ENCODE peak calls at places on chromosomes 5 and 9, in ten cellular contexts. V is stomach, P is tibial nerve, W is uterus, D is heart left ventricle, X is A549, Y is esophagus squamous epithelium, J is IMR-90, U is prostate gland, B is HCT116. Q is an unnamed sample.

GRCh38 chr9:70218767-70219166 is 40.0 kb upstream of the SMC5 start:
- DNase-seq in B (no peak), V (no peak), J (peak), Y (no peak), D (no peak), U (no peak), W (no peak), X (no peak), P (no peak), Q (no peak)

GRCh38 chr5:142661957-142662356 is 23.9 kb downstream of the FGF1 start:
- DNase-seq in X (no peak), Y (no peak), U (no peak), D (no peak), J (no peak), V (no peak), P (no peak), B (no peak), W (no peak), Q (no peak)

GRCh38 chr9:97900103-97900737 is 22.1 kb downstream of the TRMO start:
- DNase-seq in B (no peak), J (peak), P (no peak), D (no peak), Y (no peak), V (no peak), U (no peak), W (no peak), X (no peak), Q (no peak)

GRCh38 chr5:135308752-135309151 is 90.3 kb downstream of the MACROH2A1 start:
- DNase-seq in B (no peak), Y (no peak), W (no peak), D (no peak), J (peak), U (peak), P (no peak), X (peak), V (no peak), Q (no peak)

GRCh38 chr5:14870347-14871083 is 1.1 kb downstream of the ANKH start:
- DNase-seq in X (no peak), W (no peak), J (no peak), D (peak), P (no peak), U (peak), B (no peak), Y (no peak), V (peak), Q (peak)

GRCh38 chr5:112203229-112203628 is 215.8 kb downstream of the EPB41L4A start:
- DNase-seq in X (no peak), U (no peak), V (no peak), B (no peak), J (no peak), P (no peak), Y (no peak), W (no peak), D (no peak), Q (no peak)

GRCh38 chr9:104088416-104088815 is 5.7 kb upstream of the SMC2 start:
- DNase-seq in X (no peak), Y (no peak), J (peak), V (no peak), U (no peak), B (no peak), D (no peak), P (no peak), W (no peak), Q (no peak)

GRCh38 chr5:35061216-35061615 is 13.5 kb upstream of the AGXT2 start:
- DNase-seq in W (peak), V (no peak), Y (no peak), J (peak), B (no peak), X (no peak), U (no peak), D (no peak), P (no peak), Q (no peak)

GRCh38 chr5:95824747-95825146 is 2.2 kb upstream of the GLRX start:
- DNase-seq in V (no peak), D (no peak), P (no peak), X (no peak), W (no peak), Y (no peak), B (no peak), U (no peak), J (no peak), Q (no peak)

GRCh38 chr5:159071382-159071781 is 28.3 kb downstream of the EBF1 start:
- DNase-seq in J (no peak), Y (no peak), P (no peak), V (no peak), U (no peak), D (no peak), W (no peak), X (no peak), B (no peak), Q (no peak)

GRCh38 chr5:165779505-165779904 is 2274.1 kb downstream of the MAT2B start:
- DNase-seq in B (no peak), W (no peak), U (no peak), V (no peak), X (no peak), P (no peak), D (no peak), Y (no peak), J (no peak), Q (no peak)

GRCh38 chr5:155085282-155085990 is 71.9 kb downstream of the KIF4B start:
- DNase-seq in D (no peak), U (no peak), W (no peak), B (no peak), X (no peak), P (no peak), J (no peak), V (no peak), Y (no peak), Q (peak)

GRCh38 chr9:82410891-82411290 is 422.3 kb downstream of the SPATA31D1 start:
- DNase-seq in X (no peak), J (no peak), U (no peak), D (no peak), P (no peak), B (no peak), Y (no peak), W (no peak), V (no peak), Q (no peak)

GRCh38 chr5:84635235-84636055 is 250.8 kb upstream of the EDIL3 start:
- DNase-seq in V (no peak), P (no peak), W (no peak), U (no peak), D (no peak), Y (no peak), J (no peak), X (no peak), B (no peak), Q (no peak)

GRCh38 chr9:123072407-123072995 is 39.0 kb downstream of the GPR21 start:
- DNase-seq in W (no peak), D (no peak), U (no peak), X (no peak), V (no peak), J (no peak), Y (no peak), P (no peak), B (no peak), Q (no peak)

GRCh38 chr9:130681769-130682489 is 11.7 kb upstream of the EXOSC2 start:
- DNase-seq in D (no peak), W (no peak), V (no peak), U (no peak), J (no peak), P (no peak), X (peak), Y (no peak), B (no peak), Q (no peak)

GRCh38 chr5:32283539-32284377 is 29.0 kb downstream of the MTMR12 start:
- DNase-seq in D (no peak), P (no peak), V (no peak), B (no peak), X (no peak), W (no peak), Y (no peak), J (peak), U (no peak), Q (no peak)

GRCh38 chr5:140634103-140634502 is 1.1 kb upstream of the CD14 start:
- DNase-seq in Y (no peak), U (no peak), B (no peak), X (no peak), V (no peak), J (no peak), P (no peak), W (no peak), D (no peak), Q (no peak)

GRCh38 chr5:28400076-28400475 is 1361.7 kb upstream of the CDH9 start:
- DNase-seq in D (no peak), W (no peak), B (no peak), Y (no peak), X (no peak), P (no peak), U (no peak), J (no peak), V (no peak), Q (no peak)

GRCh38 chr5:95668216-95668615 is 14.6 kb downstream of the SPATA9 start:
- DNase-seq in P (no peak), J (peak), V (no peak), D (no peak), X (no peak), W (no peak), B (no peak), U (no peak), Y (no peak), Q (no peak)

GRCh38 chr9:69380811-69381210 is 55.8 kb downstream of the ENTREP1 start:
- DNase-seq in X (no peak), W (no peak), B (no peak), P (no peak), J (peak), V (no peak), U (no peak), D (no peak), Y (no peak), Q (no peak)

GRCh38 chr5:148386041-148386440 is 2.3 kb downstream of the FBXO38 start:
- DNase-seq in P (no peak), W (no peak), D (no peak), X (no peak), J (no peak), B (no peak), U (no peak), Y (no peak), V (no peak), Q (no peak)

GRCh38 chr5:112479418-112479817 is 60.3 kb upstream of the EPB41L4A start:
- DNase-seq in X (no peak), P (no peak), W (no peak), Y (no peak), J (peak), U (peak), B (no peak), V (no peak), D (no peak), Q (no peak)

GRCh38 chr5:96321371-96321770 is 111.7 kb downstream of the PCSK1 start:
- DNase-seq in V (no peak), Y (no peak), P (no peak), J (peak), U (no peak), X (no peak), B (no peak), W (no peak), D (no peak), Q (no peak)

GRCh38 chr9:91395106-91395552 is 28.5 kb downstream of the NFIL3 start:
- DNase-seq in U (no peak), B (no peak), X (peak), J (peak), V (no peak), P (no peak), D (no peak), W (no peak), Y (no peak), Q (no peak)

GRCh38 chr5:38554860-38555259 is 1.6 kb downstream of the LIFR start:
- DNase-seq in J (no peak), P (no peak), W (no peak), Y (no peak), B (no peak), X (no peak), U (no peak), D (no peak), V (no peak), Q (no peak)

GRCh38 chr9:137218754-137219271 is 3.2 kb downstream of the RNF208 start:
- DNase-seq in P (no peak), W (no peak), U (no peak), J (peak), D (no peak), Y (no peak), V (peak), X (peak), B (no peak), Q (no peak)

GRCh38 chr9:126470251-126470993 is 143.3 kb upstream of the LMX1B start:
- DNase-seq in B (no peak), D (no peak), U (no peak), X (no peak), J (no peak), P (no peak), W (no peak), V (no peak), Y (no peak), Q (no peak)

GRCh38 chr5:73228052-73228451 is 55.1 kb downstream of the TMEM174 start:
- DNase-seq in B (no peak), Y (no peak), P (no peak), X (no peak), V (no peak), D (no peak), U (no peak), J (no peak), W (no peak), Q (no peak)

GRCh38 chr5:10307206-10308148 is at the start of gene CMBL:
- DNase-seq in Y (no peak), B (peak), X (peak), P (no peak), U (peak), W (peak), D (peak), J (peak), V (no peak), Q (no peak)

DNA sequence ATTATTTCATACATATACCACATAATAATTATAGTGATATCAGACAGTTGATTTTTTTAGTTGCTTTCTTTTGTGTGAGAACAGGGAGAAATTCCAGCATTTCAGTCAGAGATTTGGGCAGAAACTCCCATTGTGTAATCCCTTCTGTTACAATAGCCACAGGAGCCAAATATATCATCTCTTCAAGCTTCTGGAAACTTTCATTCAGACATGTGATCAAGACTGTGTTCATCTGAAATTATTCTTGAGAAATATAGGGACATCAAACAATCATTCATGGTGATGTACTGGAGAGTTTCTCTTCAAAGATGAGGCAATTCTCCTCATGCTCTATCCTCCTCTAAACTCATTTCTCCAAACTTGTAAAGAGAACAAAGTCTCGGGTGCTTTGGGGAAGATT is 35.3 kb upstream of the CSNK1G3 start:
- DNase-seq in B (no peak), W (no peak), Y (no peak), U (no peak), J (no peak), V (no peak), X (no peak), P (no peak), D (no peak), Q (no peak)
- TF ChIP-seq POLR2A in B (no peak), W (no peak), Y (no peak), U (no peak), J (no peak), V (no peak), X (no peak), P (no peak), D (no peak), Q (no peak)

GRCh38 chr9:17398351-17398750 is 180.5 kb upstream of the SH3GL2 start:
- DNase-seq in D (no peak), U (no peak), P (no peak), W (no peak), J (peak), X (no peak), Y (no peak), B (no peak), V (no peak), Q (no peak)

GRCh38 chr9:17389026-17389425 is 189.8 kb upstream of the SH3GL2 start:
- DNase-seq in V (no peak), B (no peak), P (no peak), Y (no peak), D (no peak), X (no peak), J (no peak), W (no peak), U (no peak), Q (no peak)

GRCh38 chr9:17394868-17395488 is 183.9 kb upstream of the SH3GL2 start:
- DNase-seq in J (no peak), B (no peak), P (no peak), X (no peak), W (no peak), D (no peak), V (no peak), U (no peak), Y (no peak), Q (no peak)
- TF ChIP-seq CTCF in J (no peak), B (no peak), P (no peak), X (no peak), W (no peak), D (no peak), V (no peak), U (no peak), Y (no peak), Q (no peak)

DNA sequence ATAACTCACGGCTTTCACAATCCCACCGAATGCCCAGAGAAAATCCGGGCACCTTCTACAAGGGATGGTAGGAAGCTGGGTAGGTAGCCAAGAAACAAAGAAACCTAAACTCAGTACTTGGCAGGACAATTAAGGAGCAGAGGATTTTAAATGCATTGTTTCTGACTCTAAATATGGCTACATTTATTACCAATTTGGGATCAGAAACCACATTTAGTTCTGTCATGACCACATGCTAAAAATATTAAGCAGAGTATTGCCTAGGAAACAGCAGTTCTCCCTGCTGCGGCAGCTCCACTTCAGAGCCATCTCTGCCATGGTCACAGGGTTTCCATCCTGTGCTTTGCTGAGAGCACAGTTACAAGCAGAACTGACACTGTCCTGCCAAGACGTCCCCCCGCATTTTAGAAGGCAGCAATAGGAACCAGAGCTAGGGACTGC is 57.5 kb downstream of the SIL1 start:
- DNase-seq in B (no peak), D (no peak), X (no peak), W (peak), P (no peak), J (peak), Y (no peak), U (no peak), V (no peak), Q (no peak)
- H3K4me3 ChIP-seq in B (no peak), D (no peak), X (no peak), W (no peak), P (no peak), J (no peak), Y (no peak), U (no peak), V (no peak), Q (no peak)

GRCh38 chr5:1335540-1336095 is 9.3 kb downstream of the CLPTM1L start:
- DNase-seq in U (no peak), W (no peak), V (no peak), X (no peak), B (no peak), D (no peak), Y (no peak), P (no peak), J (no peak), Q (no peak)

GRCh38 chr5:1336106-1336561 is 8.8 kb downstream of the CLPTM1L start:
- DNase-seq in U (no peak), D (no peak), B (no peak), W (no peak), X (no peak), P (no peak), Y (no peak), J (no peak), V (no peak), Q (no peak)

GRCh38 chr5:1337490-1338195 is 7.3 kb downstream of the CLPTM1L start:
- DNase-seq in X (no peak), W (no peak), P (no peak), U (no peak), D (no peak), B (no peak), V (no peak), Y (no peak), J (no peak), Q (no peak)

GRCh38 chr5:1338196-1338490 is 6.8 kb downstream of the CLPTM1L start:
- DNase-seq in J (no peak), P (no peak), D (no peak), Y (no peak), W (no peak), V (no peak), U (no peak), B (no peak), X (no peak), Q (no peak)

DNA sequence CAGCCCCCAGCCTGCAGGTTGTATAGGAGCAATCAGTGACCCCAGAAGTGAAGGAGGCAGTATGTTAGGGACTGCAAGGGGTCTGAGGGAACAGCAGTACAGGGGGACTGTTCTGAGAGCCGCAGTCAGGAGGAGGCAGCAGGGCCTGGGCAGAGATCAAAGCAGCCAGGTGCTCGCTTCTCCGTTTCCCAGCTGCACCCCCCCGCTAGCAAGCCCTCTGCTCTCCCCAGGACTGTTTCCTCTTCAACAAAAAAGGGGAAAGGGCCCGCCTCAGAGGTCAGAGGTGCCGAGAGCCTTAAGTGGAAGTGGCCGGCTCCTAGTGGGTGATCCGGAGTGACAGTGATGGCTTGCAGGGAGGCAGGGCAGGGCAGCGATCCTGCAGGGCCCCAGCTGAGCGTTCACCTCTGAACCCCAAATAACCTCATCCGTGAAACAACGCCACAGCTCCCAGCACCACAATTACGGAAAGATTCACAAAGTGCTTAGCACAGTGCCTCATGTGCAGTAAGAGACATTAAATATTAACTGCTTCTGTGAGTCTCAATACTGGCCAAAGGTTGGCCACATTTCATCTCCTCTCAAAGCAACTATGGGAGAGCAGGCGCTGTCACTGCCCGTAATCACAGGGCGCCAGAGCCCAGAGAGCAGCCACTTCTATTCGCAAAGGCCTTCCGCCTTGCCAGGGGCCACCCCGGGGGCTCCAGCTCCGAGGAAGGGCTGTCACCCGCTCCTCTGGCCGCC is 8.0 kb downstream of the CLPTM1L start:
- DNase-seq in B (no peak), W (no peak), U (no peak), J (no peak), P (no peak), V (no peak), X (no peak), D (no peak), Y (no peak), Q (no peak)
- TF ChIP-seq POLR2A in B (no peak), W (no peak), U (no peak), J (no peak), P (no peak), V (no peak), X (no peak), D (no peak), Y (no peak), Q (no peak)

DNA sequence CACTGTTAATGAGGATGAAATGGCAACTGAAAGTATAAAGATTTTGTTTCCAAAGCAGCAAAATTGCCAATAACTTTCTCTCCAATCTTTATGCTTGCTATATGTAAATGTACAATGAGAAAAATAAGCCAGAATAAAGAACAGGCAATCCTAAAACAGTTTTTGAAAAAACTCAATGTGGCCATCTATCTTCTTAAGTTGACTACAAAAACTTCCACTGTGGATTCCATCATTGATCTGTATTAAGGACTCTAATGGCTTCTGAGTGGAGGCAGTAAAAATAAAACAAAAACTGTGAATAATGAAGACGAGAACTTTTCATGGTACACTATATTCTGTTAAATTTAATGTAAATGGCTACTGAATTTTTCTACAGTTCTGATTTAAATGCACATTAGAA is 382.9 kb downstream of the TMEM232 start:
- DNase-seq in Y (no peak), X (no peak), D (no peak), W (no peak), P (no peak), U (no peak), J (no peak), B (no peak), V (no peak), Q (no peak)
- TF ChIP-seq CTCF in Y (no peak), X (no peak), D (no peak), W (no peak), P (no peak), U (no peak), J (no peak), B (no peak), V (no peak), Q (no peak)

Q was measured in lower leg skin.